ENCODE peak calls at places on chromosomes 3 and 15, in five cellular contexts. Q is psoas muscle, B is vagina, N is mucosa of descending colon, V is bronchial epithelial cell. Z is an unnamed sample.

GRCh38 chr15:74227968-74228722 is 8.0 kb upstream of the CCDC33 start:
- DNase-seq in V (no peak), B (no peak), Q (no peak), N (peak; percentile 76), Z (no peak)

GRCh38 chr15:81213982-81214381 is 17.3 kb downstream of the IL16 start:
- DNase-seq in Q (no peak), N (no peak), B (no peak), V (no peak), Z (no peak)

GRCh38 chr3:188747487-188747886 is 424.3 kb upstream of the TPRG1 start:
- DNase-seq in B (no peak), Q (no peak), V (no peak), N (no peak), Z (no peak)

GRCh38 chr15:59237119-59237853 is 30.6 kb downstream of the LDHAL6B start:
- DNase-seq in B (no peak), Q (no peak), V (no peak), N (no peak), Z (no peak)

GRCh38 chr3:36540898-36541518 is 160.7 kb downstream of the STAC start:
- DNase-seq in B (no peak), N (no peak), V (peak; percentile 38), Q (no peak), Z (no peak)

GRCh38 chr3:141332436-141332835 is 35.9 kb upstream of the ZBTB38 start:
- DNase-seq in N (peak; percentile 65), B (no peak), Q (no peak), V (no peak), Z (no peak)

GRCh38 chr15:27234593-27234992 is 263.6 kb downstream of the GABRG3 start:
- DNase-seq in Q (no peak), N (no peak), B (no peak), V (no peak), Z (no peak)

GRCh38 chr15:60219841-60220240 is 177.9 kb downstream of the ANXA2 start:
- DNase-seq in B (no peak), N (no peak), Q (no peak), V (no peak), Z (no peak)

GRCh38 chr3:72744330-72744729 is 103.9 kb downstream of the SHQ1 start:
- DNase-seq in Q (no peak), V (no peak), B (no peak), N (no peak), Z (no peak)

GRCh38 chr15:90004671-90005070 is 3.5 kb downstream of the ZNF710 start:
- DNase-seq in V (peak; percentile 99), Q (peak; percentile 56), B (no peak), N (no peak), Z (peak; percentile 49)

GRCh38 chr15:81106560-81106959 is 27.5 kb upstream of the CFAP161 start:
- DNase-seq in N (peak; percentile 28), Q (peak; percentile 28), V (peak; percentile 71), B (no peak), Z (peak; percentile 46)

GRCh38 chr3:97037294-97037943 is 223.0 kb downstream of the EPHA6 start:
- DNase-seq in V (peak; percentile 43), B (no peak), N (no peak), Q (no peak), Z (no peak)

GRCh38 chr3:45992820-45993219 is 2.8 kb downstream of the FYCO1 start:
- DNase-seq in Q (no peak), V (no peak), B (no peak), N (no peak), Z (no peak)

GRCh38 chr3:141905129-141905528 is 28.7 kb downstream of the ATP1B3 start:
- DNase-seq in V (no peak), B (no peak), Q (no peak), N (no peak), Z (no peak)

GRCh38 chr3:77052733-77053680 is 13.1 kb downstream of the ROBO2 start:
- DNase-seq in V (no peak), Q (no peak), B (no peak), N (no peak), Z (no peak)

GRCh38 chr3:2770451-2770850 is 339.7 kb downstream of the IL5RA start:
- DNase-seq in B (no peak), V (no peak), Q (no peak), N (no peak), Z (no peak)

GRCh38 chr3:192935441-192935840 is 17.8 kb upstream of the MB21D2 start:
- DNase-seq in Q (no peak), B (no peak), N (no peak), V (peak; percentile 36), Z (no peak)

GRCh38 chr15:67120839-67121540 is 55.6 kb downstream of the SMAD3 start:
- DNase-seq in N (peak; percentile 88), B (no peak), V (peak; percentile 79), Q (peak; percentile 91), Z (peak; percentile 76)

GRCh38 chr3:15645740-15646490 is 44.4 kb downstream of the BTD start:
- DNase-seq in B (no peak), N (no peak), Q (peak; percentile 82), V (peak; percentile 90), Z (no peak)

GRCh38 chr15:98363416-98363815 is 284.9 kb upstream of the IGF1R start:
- DNase-seq in B (no peak), V (no peak), Q (no peak), N (no peak), Z (no peak)

GRCh38 chr3:151047636-151048035 is 37.8 kb upstream of the MED12L start:
- DNase-seq in V (peak; percentile 47), Q (no peak), B (no peak), N (no peak), Z (no peak)

GRCh38 chr3:15172806-15173205 is 33.2 kb upstream of the CAPN7 start:
- DNase-seq in V (peak; percentile 81), B (no peak), Q (no peak), N (no peak), Z (no peak)

GRCh38 chr3:123046262-123046873 is 18.8 kb upstream of the SEMA5B start:
- DNase-seq in Q (no peak), B (no peak), N (no peak), V (no peak), Z (no peak)

GRCh38 chr3:155352900-155353490 is 59.5 kb upstream of the STRIT1 start:
- DNase-seq in Q (no peak), V (peak; percentile 54), N (no peak), B (no peak), Z (no peak)

DNA sequence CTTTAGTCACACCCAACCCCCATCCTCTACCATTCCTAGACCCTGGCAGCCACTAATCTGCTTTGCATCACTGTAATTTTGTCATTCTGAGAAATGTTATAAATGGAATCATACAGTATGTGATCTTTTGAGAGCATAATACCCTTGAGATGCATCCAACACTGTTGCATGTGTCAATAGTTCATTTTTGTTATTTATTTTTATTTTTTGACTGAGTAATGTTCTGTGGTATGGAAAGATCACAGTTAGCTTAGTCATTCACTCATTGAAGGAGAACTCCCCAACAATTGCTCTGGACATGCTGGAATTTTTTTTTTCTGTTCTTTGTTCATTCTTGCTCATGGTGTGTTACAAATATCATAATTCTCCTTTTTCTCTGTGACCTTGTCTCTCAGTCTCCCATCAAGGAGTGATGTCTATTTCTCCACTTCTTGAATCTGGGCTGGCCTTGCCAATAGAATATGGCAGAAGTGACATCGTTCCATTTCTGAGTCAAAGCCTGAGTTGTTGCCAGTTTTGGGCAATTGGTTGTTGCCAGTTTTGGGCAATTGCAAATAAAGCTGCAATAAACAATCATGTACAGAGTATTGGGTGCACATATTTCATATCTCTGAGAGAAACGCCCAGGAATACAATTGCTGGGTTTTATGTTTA is 6.9 kb upstream of the ADPGK start:
- DNase-seq in V (peak; percentile 8), Q (no peak), N (no peak), B (no peak), Z (no peak)
- TF ChIP-seq CTCF in V (no peak), Q (no peak), N (no peak), B (no peak), Z (no peak)

DNA sequence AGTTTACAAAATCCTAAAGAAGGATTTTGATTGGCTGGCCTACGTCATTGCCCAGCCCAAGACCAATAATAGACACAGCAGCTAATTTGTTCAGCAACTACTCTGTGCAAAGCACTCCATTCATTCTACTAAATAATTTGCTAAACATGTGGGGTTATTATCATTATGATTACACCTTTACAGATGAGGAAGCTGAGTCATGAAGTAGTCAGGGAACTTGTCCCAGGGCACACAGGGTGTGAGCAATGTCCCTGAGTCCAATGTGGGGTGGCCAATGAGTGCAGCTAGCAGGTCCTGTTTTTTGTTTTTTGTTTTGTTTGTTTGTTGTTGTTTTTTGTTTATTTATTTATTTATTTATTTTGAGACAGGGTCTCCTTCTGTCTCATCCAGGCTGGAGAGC is 183.6 kb downstream of the ABHD5 start:
- DNase-seq in B (no peak), V (peak; percentile 84), N (no peak), Q (no peak), Z (no peak)
- TF ChIP-seq CTCF in B (no peak), V (no peak), N (no peak), Q (no peak), Z (no peak)

GRCh38 chr15:61621146-61621545 is 392.0 kb upstream of the RORA start:
- DNase-seq in V (no peak), N (peak; percentile 38), B (no peak), Q (peak; percentile 30), Z (no peak)
- TF ChIP-seq CTCF in V (peak; percentile 43), N (no peak), B (peak; percentile 12), Q (peak; percentile 60), Z (no peak)

DNA sequence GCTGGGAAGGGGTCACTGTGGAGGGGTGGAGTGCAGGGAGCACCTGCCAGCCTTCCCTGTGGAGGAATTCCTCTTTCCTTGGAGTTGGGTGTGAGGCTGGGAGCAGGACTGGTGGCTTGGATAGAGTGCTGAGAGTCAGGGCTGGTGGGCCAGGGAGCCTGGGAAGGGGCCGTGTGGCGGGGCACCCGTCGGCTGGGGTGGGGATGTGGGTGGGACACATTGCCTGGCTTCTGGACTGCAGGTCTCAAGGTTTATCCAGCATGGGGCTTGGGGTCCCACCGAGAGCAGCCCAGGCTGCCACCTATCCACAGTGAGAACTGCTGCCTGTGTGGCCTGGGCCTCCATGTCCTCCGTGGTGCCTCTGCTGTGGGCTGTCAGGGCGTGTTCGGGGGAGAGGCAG is 4.7 kb downstream of the PLXNA1 start:
- DNase-seq in N (no peak), Q (no peak), B (no peak), V (no peak), Z (no peak)
- TF ChIP-seq CTCF in N (no peak), Q (no peak), B (no peak), V (no peak), Z (no peak)